ENCODE peak calls at places on chromosomes 2 and 18, in six cellular contexts. One of them, this sample, is unnamed.

GRCh38 chr2:1640301-1641135 is 103.8 kb downstream of the PXDN start:
- DNase-seq in cardiac muscle cell: no peak
- DNase-seq in BE2C: no peak
- DNase-seq in mesothelial cell of epicardium: no peak
- DNase-seq in upper lobe of right lung: no peak
- DNase-seq in sigmoid colon: peak; percentile 49
- DNase-seq in this sample: no peak

GRCh38 chr18:39274535-39274934 is 1708.9 kb upstream of the CELF4 start:
- DNase-seq in cardiac muscle cell: peak; percentile 46
- DNase-seq in BE2C: no peak
- DNase-seq in mesothelial cell of epicardium: no peak
- DNase-seq in upper lobe of right lung: no peak
- DNase-seq in sigmoid colon: no peak
- DNase-seq in this sample: no peak

GRCh38 chr18:7568426-7568825 is 1.3 kb downstream of the PTPRM start:
- DNase-seq in cardiac muscle cell: peak; percentile 44
- DNase-seq in BE2C: no peak
- DNase-seq in mesothelial cell of epicardium: peak; percentile 43
- DNase-seq in upper lobe of right lung: peak; percentile 80
- DNase-seq in sigmoid colon: peak; percentile 71
- DNase-seq in this sample: peak; percentile 89

GRCh38 chr2:216829533-216829932 is 30.3 kb downstream of the TNP1 start:
- DNase-seq in cardiac muscle cell: peak; percentile 62
- DNase-seq in BE2C: peak; percentile 73
- DNase-seq in mesothelial cell of epicardium: no peak
- DNase-seq in upper lobe of right lung: no peak
- DNase-seq in sigmoid colon: peak; percentile 96
- DNase-seq in this sample: no peak

GRCh38 chr2:240395448-240395847 is 40.0 kb upstream of the GPC1 start:
- DNase-seq in cardiac muscle cell: no peak
- DNase-seq in BE2C: no peak
- DNase-seq in mesothelial cell of epicardium: no peak
- DNase-seq in upper lobe of right lung: no peak
- DNase-seq in sigmoid colon: peak; percentile 17
- DNase-seq in this sample: no peak

GRCh38 chr2:128473175-128474013 is 154.7 kb upstream of the HS6ST1 start:
- DNase-seq in cardiac muscle cell: peak; percentile 87
- DNase-seq in BE2C: peak; percentile 51
- DNase-seq in mesothelial cell of epicardium: no peak
- DNase-seq in upper lobe of right lung: peak; percentile 65
- DNase-seq in sigmoid colon: peak; percentile 63
- DNase-seq in this sample: no peak

GRCh38 chr2:96760986-96761832 is 507 bp downstream of the CNNM4 start:
- DNase-seq in cardiac muscle cell: peak; percentile 41
- DNase-seq in BE2C: no peak
- DNase-seq in mesothelial cell of epicardium: no peak
- DNase-seq in upper lobe of right lung: peak; percentile 77
- DNase-seq in sigmoid colon: peak; percentile 80
- DNase-seq in this sample: no peak

GRCh38 chr2:224221455-224221913 is 180.4 kb downstream of the FAM124B start:
- DNase-seq in cardiac muscle cell: peak; percentile 94
- DNase-seq in BE2C: no peak
- DNase-seq in mesothelial cell of epicardium: no peak
- DNase-seq in upper lobe of right lung: no peak
- DNase-seq in sigmoid colon: no peak
- DNase-seq in this sample: no peak

GRCh38 chr2:112582314-112582746 is 2.1 kb upstream of the CHCHD5 start:
- DNase-seq in cardiac muscle cell: peak; percentile 80
- DNase-seq in BE2C: peak; percentile 18
- DNase-seq in mesothelial cell of epicardium: no peak
- DNase-seq in upper lobe of right lung: no peak
- DNase-seq in sigmoid colon: no peak
- DNase-seq in this sample: no peak

GRCh38 chr2:8438996-8439395 is 242.9 kb upstream of the ID2 start:
- DNase-seq in cardiac muscle cell: no peak
- DNase-seq in BE2C: no peak
- DNase-seq in mesothelial cell of epicardium: no peak
- DNase-seq in upper lobe of right lung: no peak
- DNase-seq in sigmoid colon: peak; percentile 27
- DNase-seq in this sample: no peak

GRCh38 chr2:18922276-18922675 is 332.9 kb upstream of the NT5C1B start:
- DNase-seq in cardiac muscle cell: no peak
- DNase-seq in BE2C: no peak
- DNase-seq in mesothelial cell of epicardium: no peak
- DNase-seq in upper lobe of right lung: no peak
- DNase-seq in sigmoid colon: no peak
- DNase-seq in this sample: no peak

GRCh38 chr18:43279015-43279758 is 1.9 kb upstream of the SYT4 start:
- DNase-seq in cardiac muscle cell: peak; percentile 44
- DNase-seq in BE2C: peak; percentile 36
- DNase-seq in mesothelial cell of epicardium: no peak
- DNase-seq in upper lobe of right lung: no peak
- DNase-seq in sigmoid colon: no peak
- DNase-seq in this sample: no peak

GRCh38 chr2:166090900-166091299 is 36.9 kb downstream of the SCN1A start:
- DNase-seq in cardiac muscle cell: peak; percentile 76
- DNase-seq in BE2C: no peak
- DNase-seq in mesothelial cell of epicardium: no peak
- DNase-seq in upper lobe of right lung: no peak
- DNase-seq in sigmoid colon: no peak
- DNase-seq in this sample: no peak

GRCh38 chr2:6826081-6826913 is 39.4 kb downstream of the CMPK2 start:
- DNase-seq in cardiac muscle cell: peak; percentile 75
- DNase-seq in BE2C: peak; percentile 33
- DNase-seq in mesothelial cell of epicardium: no peak
- DNase-seq in upper lobe of right lung: no peak
- DNase-seq in sigmoid colon: no peak
- DNase-seq in this sample: no peak

GRCh38 chr2:162233197-162233596 is 10.0 kb downstream of the FAP start:
- DNase-seq in cardiac muscle cell: peak; percentile 87
- DNase-seq in BE2C: no peak
- DNase-seq in mesothelial cell of epicardium: no peak
- DNase-seq in upper lobe of right lung: no peak
- DNase-seq in sigmoid colon: no peak
- DNase-seq in this sample: no peak

GRCh38 chr2:209817818-209818420 is 46.3 kb downstream of the UNC80 start:
- DNase-seq in cardiac muscle cell: no peak
- DNase-seq in BE2C: no peak
- DNase-seq in mesothelial cell of epicardium: no peak
- DNase-seq in upper lobe of right lung: no peak
- DNase-seq in sigmoid colon: no peak
- DNase-seq in this sample: no peak

GRCh38 chr2:168320267-168320666 is 72.9 kb upstream of the STK39 start:
- DNase-seq in cardiac muscle cell: no peak
- DNase-seq in BE2C: no peak
- DNase-seq in mesothelial cell of epicardium: no peak
- DNase-seq in upper lobe of right lung: no peak
- DNase-seq in sigmoid colon: no peak
- DNase-seq in this sample: no peak

GRCh38 chr2:95760839-95761525 is 169.2 kb downstream of the TRIM43 start:
- DNase-seq in cardiac muscle cell: peak; percentile 89
- DNase-seq in BE2C: no peak
- DNase-seq in mesothelial cell of epicardium: no peak
- DNase-seq in upper lobe of right lung: peak; percentile 49
- DNase-seq in sigmoid colon: no peak
- DNase-seq in this sample: no peak

GRCh38 chr18:49031511-49032188 is 80.9 kb upstream of the SMAD7 start:
- DNase-seq in cardiac muscle cell: no peak
- DNase-seq in BE2C: no peak
- DNase-seq in mesothelial cell of epicardium: no peak
- DNase-seq in upper lobe of right lung: peak; percentile 63
- DNase-seq in sigmoid colon: peak; percentile 46
- DNase-seq in this sample: peak; percentile 56

GRCh38 chr2:104793971-104794370 is 59.9 kb upstream of the POU3F3 start:
- DNase-seq in cardiac muscle cell: no peak
- DNase-seq in BE2C: no peak
- DNase-seq in mesothelial cell of epicardium: no peak
- DNase-seq in upper lobe of right lung: no peak
- DNase-seq in sigmoid colon: no peak
- DNase-seq in this sample: no peak

GRCh38 chr2:110748489-110748867 is 16.1 kb downstream of the ACOXL start:
- DNase-seq in cardiac muscle cell: no peak
- DNase-seq in BE2C: no peak
- DNase-seq in mesothelial cell of epicardium: no peak
- DNase-seq in upper lobe of right lung: no peak
- DNase-seq in sigmoid colon: no peak
- DNase-seq in this sample: no peak

GRCh38 chr2:675982-676646 is 1.1 kb downstream of the TMEM18 start:
- DNase-seq in cardiac muscle cell: peak; percentile 90
- DNase-seq in BE2C: peak; percentile 75
- DNase-seq in mesothelial cell of epicardium: no peak
- DNase-seq in upper lobe of right lung: peak; percentile 68
- DNase-seq in sigmoid colon: peak; percentile 85
- DNase-seq in this sample: no peak

GRCh38 chr2:231633259-231633976 is 40.8 kb downstream of the TEX44 start:
- DNase-seq in cardiac muscle cell: no peak
- DNase-seq in BE2C: no peak
- DNase-seq in mesothelial cell of epicardium: no peak
- DNase-seq in upper lobe of right lung: no peak
- DNase-seq in sigmoid colon: no peak
- DNase-seq in this sample: no peak

GRCh38 chr18:48547456-48548403 is 8.9 kb downstream of the CTIF start:
- DNase-seq in cardiac muscle cell: peak; percentile 73
- DNase-seq in BE2C: no peak
- DNase-seq in mesothelial cell of epicardium: no peak
- DNase-seq in upper lobe of right lung: no peak
- DNase-seq in sigmoid colon: no peak
- DNase-seq in this sample: no peak

GRCh38 chr2:55965966-55966365 is 42.4 kb upstream of the EFEMP1 start:
- DNase-seq in cardiac muscle cell: peak; percentile 60
- DNase-seq in BE2C: no peak
- DNase-seq in mesothelial cell of epicardium: no peak
- DNase-seq in upper lobe of right lung: no peak
- DNase-seq in sigmoid colon: no peak
- DNase-seq in this sample: no peak

GRCh38 chr2:203775684-203776083 is 69.2 kb downstream of the CD28 start:
- DNase-seq in cardiac muscle cell: no peak
- DNase-seq in BE2C: no peak
- DNase-seq in mesothelial cell of epicardium: no peak
- DNase-seq in upper lobe of right lung: no peak
- DNase-seq in sigmoid colon: no peak
- DNase-seq in this sample: no peak

GRCh38 chr2:190765386-190766173 is 115.0 kb upstream of the GLS start:
- DNase-seq in cardiac muscle cell: peak; percentile 71
- DNase-seq in BE2C: no peak
- DNase-seq in mesothelial cell of epicardium: no peak
- DNase-seq in upper lobe of right lung: no peak
- DNase-seq in sigmoid colon: no peak
- DNase-seq in this sample: no peak

GRCh38 chr2:232479341-232480200 is 8.1 kb downstream of the ECEL1 start:
- DNase-seq in cardiac muscle cell: no peak
- DNase-seq in BE2C: peak; percentile 28
- DNase-seq in mesothelial cell of epicardium: no peak
- DNase-seq in upper lobe of right lung: peak; percentile 61
- DNase-seq in sigmoid colon: peak; percentile 36
- DNase-seq in this sample: peak; percentile 84

DNA sequence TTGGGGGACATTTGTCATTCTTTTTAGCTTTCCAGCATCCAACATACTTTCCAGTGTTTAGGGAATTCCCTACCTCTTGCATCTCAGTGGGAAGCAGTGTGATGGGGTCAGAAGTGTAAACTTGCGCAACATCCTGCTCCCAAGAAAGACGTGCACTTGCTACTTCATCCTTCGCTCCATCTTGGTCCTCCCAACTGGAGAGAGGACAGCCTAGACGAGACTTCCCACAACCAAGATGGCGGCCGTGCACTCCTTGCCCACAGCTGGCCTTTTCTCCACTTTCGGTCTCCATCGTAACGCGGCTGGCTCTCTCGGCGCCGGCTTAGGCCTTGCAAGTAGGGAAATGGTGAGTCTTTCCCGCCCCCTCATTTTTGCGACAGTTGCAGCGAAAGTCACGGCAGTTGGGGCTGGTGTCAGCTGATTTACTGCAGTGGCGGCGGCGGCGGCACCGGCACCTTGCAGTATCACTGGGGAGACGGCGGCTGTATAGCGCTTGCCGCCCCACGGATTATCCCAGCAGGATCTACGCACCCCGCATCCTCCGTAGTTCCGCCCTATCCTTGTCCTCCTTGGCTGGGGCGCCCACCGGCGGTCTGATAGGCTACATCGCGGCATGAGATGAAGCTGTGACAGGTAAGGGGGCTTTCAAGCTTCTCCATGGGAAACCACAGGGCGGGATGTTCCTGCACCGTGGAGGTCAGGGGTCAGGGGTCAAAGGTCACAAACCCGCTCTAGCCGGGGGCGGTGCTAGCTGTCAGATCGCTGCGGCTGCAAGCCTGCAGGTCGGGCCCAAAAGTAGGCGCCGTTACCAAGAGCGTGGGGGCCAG is at the start of gene WDR7:
- DNase-seq in cardiac muscle cell: peak; percentile 99
- DNase-seq in BE2C: peak; percentile 89
- DNase-seq in mesothelial cell of epicardium: peak; percentile 80
- DNase-seq in upper lobe of right lung: peak; percentile 98
- DNase-seq in sigmoid colon: peak; percentile 99
- DNase-seq in this sample: peak; percentile 98
- TF ChIP-seq CTCF in cardiac muscle cell: no peak
- TF ChIP-seq CTCF in BE2C: no peak
- TF ChIP-seq CTCF in mesothelial cell of epicardium: no peak
- TF ChIP-seq CTCF in upper lobe of right lung: no peak
- TF ChIP-seq CTCF in sigmoid colon: no peak
- TF ChIP-seq CTCF in this sample: peak; percentile 25

DNA sequence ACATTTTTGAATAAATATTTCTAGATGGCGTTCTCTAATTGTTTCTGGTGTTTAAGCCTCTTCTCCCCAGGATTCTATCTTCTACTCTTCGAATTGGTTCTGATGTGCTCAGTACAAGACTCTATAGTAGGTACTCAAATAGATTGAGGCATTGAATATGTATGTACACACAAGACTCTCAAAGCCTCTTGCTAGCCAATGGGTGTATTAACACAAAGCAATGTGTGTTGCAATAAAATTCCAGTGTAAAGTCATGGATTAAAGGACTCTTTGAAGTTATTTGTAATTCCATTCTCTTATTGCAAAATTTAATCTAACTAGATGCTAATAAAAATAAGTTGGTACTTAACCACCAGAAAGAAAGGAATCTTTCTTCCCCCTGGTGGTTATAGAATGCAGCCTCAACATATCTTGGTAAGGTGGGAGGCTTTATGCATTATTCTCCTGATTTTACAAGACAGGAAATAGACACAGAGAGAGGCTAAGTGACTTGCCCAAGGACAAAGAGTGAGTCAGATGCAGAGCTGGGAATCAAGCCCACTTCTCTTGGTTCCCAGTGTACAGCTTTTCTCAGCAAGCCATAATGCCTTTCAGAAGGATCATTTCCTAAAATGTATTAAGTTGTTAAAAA is 18.1 kb downstream of the LRP1B start:
- DNase-seq in cardiac muscle cell: peak; percentile 82
- DNase-seq in BE2C: no peak
- DNase-seq in mesothelial cell of epicardium: no peak
- DNase-seq in upper lobe of right lung: no peak
- DNase-seq in sigmoid colon: no peak
- DNase-seq in this sample: no peak
- TF ChIP-seq CTCF in cardiac muscle cell: peak; percentile 30
- TF ChIP-seq CTCF in BE2C: no peak
- TF ChIP-seq CTCF in mesothelial cell of epicardium: peak; percentile 43
- TF ChIP-seq CTCF in upper lobe of right lung: no peak
- TF ChIP-seq CTCF in sigmoid colon: no peak
- TF ChIP-seq CTCF in this sample: peak; percentile 76

GRCh38 chr2:156320491-156320896 is 12.0 kb downstream of the NR4A2 start:
- DNase-seq in cardiac muscle cell: peak; percentile 51
- DNase-seq in BE2C: no peak
- DNase-seq in mesothelial cell of epicardium: no peak
- DNase-seq in upper lobe of right lung: no peak
- DNase-seq in sigmoid colon: peak; percentile 67
- DNase-seq in this sample: no peak
- TF ChIP-seq CTCF in cardiac muscle cell: no peak
- TF ChIP-seq CTCF in BE2C: no peak
- TF ChIP-seq CTCF in mesothelial cell of epicardium: no peak
- TF ChIP-seq CTCF in upper lobe of right lung: no peak
- TF ChIP-seq CTCF in sigmoid colon: no peak
- TF ChIP-seq CTCF in this sample: no peak

GRCh38 chr18:31241900-31242409 is 76.0 kb upstream of the DSG1 start:
- DNase-seq in cardiac muscle cell: peak; percentile 1
- DNase-seq in BE2C: peak; percentile 23
- DNase-seq in mesothelial cell of epicardium: no peak
- DNase-seq in upper lobe of right lung: no peak
- DNase-seq in sigmoid colon: no peak
- DNase-seq in this sample: no peak
- TF ChIP-seq CTCF in cardiac muscle cell: peak; percentile 49
- TF ChIP-seq CTCF in BE2C: peak; percentile 41
- TF ChIP-seq CTCF in mesothelial cell of epicardium: peak; percentile 87
- TF ChIP-seq CTCF in upper lobe of right lung: peak; percentile 39
- TF ChIP-seq CTCF in sigmoid colon: no peak
- TF ChIP-seq CTCF in this sample: peak; percentile 73